ENCODE peak calls at places on chromosomes 5 and 9, in seven cellular contexts. U, R, D, G, M, X and W are unnamed samples.

GRCh38 chr5:34524123-34524522 is 132.0 kb upstream of the RAI14 start:
- DNase-seq in U (no peak), D (peak; percentile 50), G (no peak), R (no peak), M (no peak), X (no peak), W (no peak)

GRCh38 chr5:377326-377981 is 55.9 kb downstream of the AHRR start:
- DNase-seq in R (no peak), M (no peak), G (no peak), D (no peak), U (no peak), X (no peak), W (no peak)

GRCh38 chr5:54673523-54674225 is 156.1 kb downstream of the SNX18 start:
- DNase-seq in U (peak; percentile 58), M (peak; percentile 4), G (peak; percentile 11), X (peak; percentile 40), R (peak; percentile 24), D (peak; percentile 44), W (no peak)

GRCh38 chr5:124630767-124631704 is 115.4 kb downstream of the ZNF608 start:
- DNase-seq in X (no peak), G (no peak), R (no peak), M (no peak), U (no peak), D (peak; percentile 70), W (no peak)

GRCh38 chr5:93585753-93586385 is 2.8 kb downstream of the NR2F1 start:
- DNase-seq in R (no peak), U (no peak), M (no peak), D (peak; percentile 63), G (no peak), X (no peak), W (no peak)

GRCh38 chr9:77708416-77708815 is 60.3 kb upstream of the GNA14 start:
- DNase-seq in M (no peak), R (no peak), D (peak; percentile 43), X (no peak), U (no peak), G (no peak), W (no peak)

GRCh38 chr9:77989909-77990308 is 41.7 kb downstream of the GNAQ start:
- DNase-seq in G (no peak), M (no peak), U (no peak), X (no peak), D (no peak), R (no peak), W (no peak)

GRCh38 chr9:109940536-109940935 is 160.5 kb downstream of the PALM2AKAP2 start:
- DNase-seq in D (no peak), M (no peak), R (no peak), G (no peak), U (no peak), X (no peak), W (no peak)

GRCh38 chr9:108521063-108521462 is 334.7 kb downstream of the ACTL7B start:
- DNase-seq in G (no peak), R (no peak), X (no peak), U (no peak), M (no peak), D (peak; percentile 54), W (no peak)

GRCh38 chr9:107991581-107991980 is 502.0 kb upstream of the KLF4 start:
- DNase-seq in M (peak; percentile 0), R (no peak), X (no peak), G (no peak), D (no peak), U (no peak), W (no peak)

GRCh38 chr9:89471390-89471789 is 26.5 kb downstream of the SEMA4D start:
- DNase-seq in D (no peak), R (no peak), M (no peak), U (no peak), G (no peak), X (no peak), W (no peak)

GRCh38 chr5:36596756-36597155 is 9.7 kb upstream of the SLC1A3 start:
- DNase-seq in G (no peak), R (no peak), X (no peak), M (no peak), U (no peak), D (no peak), W (no peak)

GRCh38 chr9:19239955-19240354 is 9.5 kb downstream of the DENND4C start:
- DNase-seq in M (no peak), D (peak; percentile 40), U (no peak), G (no peak), R (no peak), X (no peak), W (no peak)

GRCh38 chr5:16894236-16895057 is 41.6 kb downstream of the MYO10 start:
- DNase-seq in U (no peak), G (no peak), M (no peak), R (no peak), X (peak; percentile 54), D (peak; percentile 95), W (no peak)

GRCh38 chr9:129481824-129482511 is 138.9 kb downstream of the C9orf50 start:
- DNase-seq in X (no peak), M (no peak), G (no peak), U (no peak), R (peak; percentile 55), D (peak; percentile 60), W (no peak)
- H3K27ac ChIP-seq in X (peak overlapping the region; percentile 99), M (peak overlapping the region; percentile 94), G (no peak overlapping the region), U (peak overlapping the region; percentile 65), R (peak overlapping the region; percentile 100), D (peak overlapping the region; percentile 90), W (peak overlapping the region; percentile 96)

GRCh38 chr9:134789168-134789567 is 91.4 kb upstream of the FCN2 start:
- DNase-seq in G (no peak), X (peak; percentile 94), R (peak; percentile 67), M (no peak), D (no peak), U (no peak), W (no peak)

GRCh38 chr9:134787601-134788531 is 92.7 kb upstream of the FCN2 start:
- DNase-seq in X (no peak), D (no peak), U (no peak), R (no peak), M (peak; percentile 68), G (no peak), W (no peak)

GRCh38 chr9:134793281-134793680 is 87.3 kb upstream of the FCN2 start:
- DNase-seq in D (no peak), M (no peak), G (no peak), R (no peak), X (no peak), U (no peak), W (no peak)

GRCh38 chr9:134792627-134793026 is 88.0 kb upstream of the FCN2 start:
- DNase-seq in R (no peak), G (no peak), D (no peak), U (no peak), X (no peak), M (no peak), W (no peak)

DNA sequence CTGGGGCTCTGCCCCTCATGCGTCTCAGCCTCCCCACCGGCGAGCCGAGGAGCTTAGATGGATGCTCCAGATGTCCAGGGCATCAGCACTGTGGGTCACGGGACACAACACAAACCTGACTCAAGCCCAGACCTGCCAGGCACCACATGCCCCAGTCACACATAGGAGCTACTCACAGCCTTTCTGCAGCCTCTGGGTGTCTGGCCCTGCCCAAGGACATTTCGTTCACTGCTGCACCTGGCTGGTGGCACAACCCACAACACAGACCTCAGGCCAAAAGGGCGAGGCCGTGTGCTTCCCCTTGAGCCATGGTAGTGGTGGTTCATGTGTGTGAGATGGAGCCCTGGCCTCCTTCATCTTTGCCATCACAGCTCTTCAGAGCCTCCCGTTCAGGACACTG is 89.6 kb upstream of the FCN2 start:
- DNase-seq in R (no peak), M (no peak), G (no peak), X (no peak), D (no peak), U (no peak), W (no peak)
- H3K27ac ChIP-seq in R (no peak overlapping the region), M (no peak overlapping the region), G (no peak overlapping the region), X (no peak overlapping the region), D (no peak overlapping the region), U (no peak overlapping the region), W (no peak overlapping the region)

DNA sequence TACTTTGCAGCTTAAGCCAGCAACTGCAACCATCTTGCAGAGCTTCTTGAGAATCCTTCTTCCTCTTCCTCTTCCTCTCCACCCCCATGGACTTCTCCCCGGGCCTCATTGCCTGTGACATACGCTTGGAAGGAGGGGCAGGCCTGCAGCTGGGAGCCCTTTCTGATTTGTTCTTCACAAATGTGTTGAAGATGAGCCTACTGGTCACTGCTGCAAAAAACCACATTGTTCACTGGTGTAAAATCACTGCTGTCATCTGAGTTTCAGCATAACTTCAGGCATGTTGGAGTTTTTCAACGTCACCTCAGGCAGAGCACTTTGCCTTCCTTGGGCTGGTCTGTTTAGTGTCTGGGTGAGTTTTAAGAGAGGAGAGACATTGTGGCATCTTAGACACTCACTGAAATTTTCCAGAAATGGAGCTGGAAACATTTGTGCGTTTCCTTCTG is 7.9 kb downstream of the TJP2 start:
- DNase-seq in M (peak; percentile 38), D (peak; percentile 93), X (peak; percentile 86), U (no peak), G (no peak), R (no peak), W (no peak)
- H3K27ac ChIP-seq in M (peak overlapping the region; percentile 86), D (no peak overlapping the region), X (peak overlapping the region; percentile 92), U (no peak overlapping the region), G (no peak overlapping the region), R (peak overlapping the region; percentile 70), W (no peak overlapping the region)

DNA sequence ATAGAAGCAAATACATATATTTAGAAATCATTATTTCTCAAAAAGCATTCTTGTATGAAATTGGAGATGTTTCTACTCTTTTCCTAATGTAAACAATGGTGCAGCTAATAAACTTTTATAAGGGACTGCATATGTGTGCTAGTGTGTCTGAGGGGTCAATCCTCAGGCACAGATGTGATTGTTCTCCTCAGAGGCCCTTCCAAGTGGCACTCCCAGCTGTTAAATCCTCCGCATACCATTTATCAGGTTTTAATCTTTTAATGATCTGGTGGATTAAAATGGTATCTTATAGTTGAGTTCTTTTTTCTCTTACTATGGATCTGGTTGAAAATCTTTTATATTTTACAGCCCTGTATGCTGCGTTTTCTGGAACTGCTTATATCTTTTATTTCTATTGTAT is 5.6 kb upstream of the OMD start:
- DNase-seq in M (no peak), X (no peak), U (no peak), G (no peak), R (no peak), D (no peak), W (no peak)
- H3K27ac ChIP-seq in M (no peak overlapping the region), X (no peak overlapping the region), U (no peak overlapping the region), G (no peak overlapping the region), R (no peak overlapping the region), D (no peak overlapping the region), W (no peak overlapping the region)

GRCh38 chr5:172796306-172796705 is 25.3 kb upstream of the DUSP1 start:
- DNase-seq in X (no peak), G (no peak), D (no peak), M (no peak), U (no peak), R (no peak), W (no peak)
- H3K27ac ChIP-seq in X (no peak overlapping the region), G (no peak overlapping the region), D (no peak overlapping the region), M (no peak overlapping the region), U (no peak overlapping the region), R (peak overlapping the region; percentile 79), W (peak overlapping the region; percentile 89)

DNA sequence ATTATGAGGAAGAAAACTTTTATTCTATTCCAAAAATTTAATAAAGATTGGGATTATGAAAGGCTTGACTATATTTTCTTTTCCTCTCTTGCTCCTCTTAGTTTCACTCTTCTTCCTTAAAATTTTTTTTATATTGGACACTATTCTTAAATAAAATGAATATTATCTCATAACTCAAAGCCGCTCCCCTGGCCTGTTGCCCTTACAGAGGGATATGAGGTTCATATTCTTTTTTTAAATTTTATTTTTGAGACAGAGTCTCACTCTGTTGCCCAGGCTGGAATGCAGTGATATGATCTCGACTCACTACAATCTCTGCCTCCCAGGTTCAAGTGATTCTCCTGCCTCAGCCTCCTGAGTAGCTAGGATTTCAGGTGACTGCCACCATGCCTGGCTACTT is 106.8 kb upstream of the MPDZ start:
- DNase-seq in R (no peak), U (no peak), M (no peak), X (no peak), G (no peak), D (no peak), W (no peak)
- H3K27ac ChIP-seq in R (peak overlapping the region; percentile 59), U (no peak overlapping the region), M (no peak overlapping the region), X (no peak overlapping the region), G (no peak overlapping the region), D (no peak overlapping the region), W (no peak overlapping the region)